ENCODE peak calls at places on chromosomes 3 and 15, in six cellular contexts. One of them, this sample, is unnamed.

GRCh38 chr3:9778102-9778501 is 8.4 kb upstream of the CAMK1 start:
- DNase-seq in PC-9: no peak
- DNase-seq in H9: no peak
- DNase-seq in K562: peak
- DNase-seq in neural crest cell: no peak
- DNase-seq in dorsolateral prefrontal cortex: peak
- DNase-seq in this sample: no peak

GRCh38 chr3:121482651-121483050 is 63.1 kb downstream of the POLQ start:
- DNase-seq in PC-9: peak
- DNase-seq in H9: no peak
- DNase-seq in K562: no peak
- DNase-seq in neural crest cell: no peak
- DNase-seq in dorsolateral prefrontal cortex: no peak
- DNase-seq in this sample: no peak

GRCh38 chr3:13026534-13026933 is 46.7 kb downstream of the IQSEC1 start:
- DNase-seq in PC-9: no peak
- DNase-seq in H9: no peak
- DNase-seq in K562: no peak
- DNase-seq in neural crest cell: no peak
- DNase-seq in dorsolateral prefrontal cortex: no peak
- DNase-seq in this sample: no peak

GRCh38 chr3:33664195-33664594 is 53.9 kb downstream of the CLASP2 start:
- DNase-seq in PC-9: peak
- DNase-seq in H9: no peak
- DNase-seq in K562: no peak
- DNase-seq in neural crest cell: no peak
- DNase-seq in dorsolateral prefrontal cortex: no peak
- DNase-seq in this sample: no peak

GRCh38 chr3:180196658-180197057 is 159.9 kb upstream of the PEX5L start:
- DNase-seq in PC-9: no peak
- DNase-seq in H9: no peak
- DNase-seq in K562: no peak
- DNase-seq in neural crest cell: no peak
- DNase-seq in dorsolateral prefrontal cortex: no peak
- DNase-seq in this sample: no peak

GRCh38 chr15:28919201-28919627 is 33.4 kb downstream of the APBA2 start:
- DNase-seq in PC-9: no peak
- DNase-seq in H9: peak
- DNase-seq in K562: no peak
- DNase-seq in neural crest cell: no peak
- DNase-seq in dorsolateral prefrontal cortex: no peak
- DNase-seq in this sample: no peak

GRCh38 chr15:29556385-29556784 is 265.9 kb downstream of the TJP1 start:
- DNase-seq in PC-9: no peak
- DNase-seq in H9: no peak
- DNase-seq in K562: no peak
- DNase-seq in neural crest cell: no peak
- DNase-seq in dorsolateral prefrontal cortex: no peak
- DNase-seq in this sample: no peak

GRCh38 chr15:40298216-40298935 is 9.4 kb downstream of the PLCB2 start:
- DNase-seq in PC-9: no peak
- DNase-seq in H9: no peak
- DNase-seq in K562: no peak
- DNase-seq in neural crest cell: no peak
- DNase-seq in dorsolateral prefrontal cortex: peak
- DNase-seq in this sample: no peak

GRCh38 chr3:99473321-99473751 is 165.1 kb upstream of the COL8A1 start:
- DNase-seq in PC-9: no peak
- DNase-seq in H9: no peak
- DNase-seq in K562: no peak
- DNase-seq in neural crest cell: no peak
- DNase-seq in dorsolateral prefrontal cortex: no peak
- DNase-seq in this sample: no peak

GRCh38 chr3:132464066-132464465 is 46.8 kb downstream of the DNAJC13 start:
- DNase-seq in PC-9: no peak
- DNase-seq in H9: no peak
- DNase-seq in K562: no peak
- DNase-seq in neural crest cell: no peak
- DNase-seq in dorsolateral prefrontal cortex: no peak
- DNase-seq in this sample: no peak

GRCh38 chr3:112604536-112604935 is 36.4 kb downstream of the CCDC80 start:
- DNase-seq in PC-9: peak
- DNase-seq in H9: no peak
- DNase-seq in K562: no peak
- DNase-seq in neural crest cell: no peak
- DNase-seq in dorsolateral prefrontal cortex: no peak
- DNase-seq in this sample: no peak

GRCh38 chr3:47193871-47194859 is 30.3 kb upstream of the SETD2 start:
- DNase-seq in PC-9: no peak
- DNase-seq in H9: no peak
- DNase-seq in K562: no peak
- DNase-seq in neural crest cell: no peak
- DNase-seq in dorsolateral prefrontal cortex: no peak
- DNase-seq in this sample: no peak

GRCh38 chr3:189298469-189299375 is 127.0 kb downstream of the TPRG1 start:
- DNase-seq in PC-9: peak
- DNase-seq in H9: no peak
- DNase-seq in K562: no peak
- DNase-seq in neural crest cell: no peak
- DNase-seq in dorsolateral prefrontal cortex: no peak
- DNase-seq in this sample: no peak

GRCh38 chr3:50624634-50625033 is 7.7 kb downstream of the MAPKAPK3 start:
- DNase-seq in PC-9: peak
- DNase-seq in H9: peak
- DNase-seq in K562: no peak
- DNase-seq in neural crest cell: no peak
- DNase-seq in dorsolateral prefrontal cortex: no peak
- DNase-seq in this sample: no peak
- TF ChIP-seq CTCF in PC-9: no peak
- TF ChIP-seq CTCF in H9: no peak
- TF ChIP-seq CTCF in K562: no peak
- TF ChIP-seq CTCF in neural crest cell: no peak
- TF ChIP-seq CTCF in dorsolateral prefrontal cortex: no peak
- TF ChIP-seq CTCF in this sample: no peak

GRCh38 chr3:160921020-160921635 is 165.1 kb downstream of the PPM1L start:
- DNase-seq in PC-9: no peak
- DNase-seq in H9: peak
- DNase-seq in K562: peak
- DNase-seq in neural crest cell: peak
- DNase-seq in dorsolateral prefrontal cortex: no peak
- DNase-seq in this sample: no peak
- TF ChIP-seq CTCF in PC-9: peak
- TF ChIP-seq CTCF in H9: peak
- TF ChIP-seq CTCF in K562: peak
- TF ChIP-seq CTCF in neural crest cell: peak
- TF ChIP-seq CTCF in dorsolateral prefrontal cortex: peak
- TF ChIP-seq CTCF in this sample: no peak

GRCh38 chr15:101118615-101119014 is 133.2 kb downstream of the CHSY1 start:
- DNase-seq in PC-9: no peak
- DNase-seq in H9: peak
- DNase-seq in K562: no peak
- DNase-seq in neural crest cell: no peak
- DNase-seq in dorsolateral prefrontal cortex: peak
- DNase-seq in this sample: no peak
- TF ChIP-seq CTCF in PC-9: no peak
- TF ChIP-seq CTCF in H9: peak
- TF ChIP-seq CTCF in K562: no peak
- TF ChIP-seq CTCF in neural crest cell: no peak
- TF ChIP-seq CTCF in dorsolateral prefrontal cortex: no peak
- TF ChIP-seq CTCF in this sample: no peak

DNA sequence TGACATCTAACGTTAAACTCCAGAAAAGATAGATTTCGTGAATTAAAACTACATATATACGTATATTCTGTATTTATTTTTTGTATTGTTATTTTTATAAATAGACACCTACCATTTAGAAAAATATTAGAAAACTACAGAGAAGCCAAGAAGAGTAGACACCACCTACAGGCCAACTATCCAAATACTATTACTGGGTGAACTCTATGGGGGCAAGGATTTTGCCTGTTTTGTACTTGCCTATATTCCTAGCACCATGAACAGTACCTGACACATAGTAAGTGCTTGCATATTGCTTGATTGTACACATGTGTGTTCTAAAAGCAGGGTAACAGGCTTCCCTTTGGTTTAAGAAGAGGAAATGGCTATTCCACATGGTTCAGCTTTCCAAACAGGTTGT is 24.4 kb upstream of the CLEC3B start:
- DNase-seq in PC-9: no peak
- DNase-seq in H9: no peak
- DNase-seq in K562: no peak
- DNase-seq in neural crest cell: no peak
- DNase-seq in dorsolateral prefrontal cortex: no peak
- DNase-seq in this sample: no peak
- TF ChIP-seq CTCF in PC-9: peak
- TF ChIP-seq CTCF in H9: peak
- TF ChIP-seq CTCF in K562: no peak
- TF ChIP-seq CTCF in neural crest cell: peak
- TF ChIP-seq CTCF in dorsolateral prefrontal cortex: no peak
- TF ChIP-seq CTCF in this sample: no peak

DNA sequence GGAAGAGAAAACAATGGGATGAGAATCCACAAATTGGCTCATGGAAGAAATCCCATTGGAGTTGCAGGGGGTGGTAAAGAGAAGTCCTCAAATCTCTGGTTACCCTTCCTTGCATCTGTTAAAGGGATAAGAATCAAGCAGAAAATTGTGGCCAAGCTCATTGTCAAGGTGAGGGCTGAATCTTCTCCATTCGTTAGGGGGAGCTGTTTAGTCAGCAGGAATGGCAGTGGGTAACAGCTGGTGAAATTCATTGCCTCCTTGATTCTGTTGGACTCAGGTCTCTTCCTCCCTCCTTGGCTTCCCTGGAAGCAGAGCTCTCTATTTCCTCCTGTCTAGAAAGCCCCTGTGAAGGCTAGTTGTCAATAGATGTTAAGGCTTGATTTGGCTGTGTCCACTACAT is 343.1 kb upstream of the SEMA6D start:
- DNase-seq in PC-9: no peak
- DNase-seq in H9: peak
- DNase-seq in K562: no peak
- DNase-seq in neural crest cell: no peak
- DNase-seq in dorsolateral prefrontal cortex: no peak
- DNase-seq in this sample: no peak
- TF ChIP-seq CTCF in PC-9: no peak
- TF ChIP-seq CTCF in H9: peak
- TF ChIP-seq CTCF in K562: no peak
- TF ChIP-seq CTCF in neural crest cell: no peak
- TF ChIP-seq CTCF in dorsolateral prefrontal cortex: no peak
- TF ChIP-seq CTCF in this sample: no peak

GRCh38 chr3:28575100-28575747 is 226.6 kb upstream of the AZI2 start:
- DNase-seq in PC-9: no peak
- DNase-seq in H9: peak
- DNase-seq in K562: no peak
- DNase-seq in neural crest cell: peak
- DNase-seq in dorsolateral prefrontal cortex: peak
- DNase-seq in this sample: no peak
- TF ChIP-seq CTCF in PC-9: no peak
- TF ChIP-seq CTCF in H9: no peak
- TF ChIP-seq CTCF in K562: no peak
- TF ChIP-seq CTCF in neural crest cell: no peak
- TF ChIP-seq CTCF in dorsolateral prefrontal cortex: no peak
- TF ChIP-seq CTCF in this sample: no peak

GRCh38 chr3:14549256-14549931 is 9.3 kb upstream of the GRIP2 start:
- DNase-seq in PC-9: no peak
- DNase-seq in H9: no peak
- DNase-seq in K562: peak
- DNase-seq in neural crest cell: no peak
- DNase-seq in dorsolateral prefrontal cortex: no peak
- DNase-seq in this sample: no peak
- TF ChIP-seq CTCF in PC-9: peak
- TF ChIP-seq CTCF in H9: peak
- TF ChIP-seq CTCF in K562: peak
- TF ChIP-seq CTCF in neural crest cell: peak
- TF ChIP-seq CTCF in dorsolateral prefrontal cortex: peak
- TF ChIP-seq CTCF in this sample: no peak

DNA sequence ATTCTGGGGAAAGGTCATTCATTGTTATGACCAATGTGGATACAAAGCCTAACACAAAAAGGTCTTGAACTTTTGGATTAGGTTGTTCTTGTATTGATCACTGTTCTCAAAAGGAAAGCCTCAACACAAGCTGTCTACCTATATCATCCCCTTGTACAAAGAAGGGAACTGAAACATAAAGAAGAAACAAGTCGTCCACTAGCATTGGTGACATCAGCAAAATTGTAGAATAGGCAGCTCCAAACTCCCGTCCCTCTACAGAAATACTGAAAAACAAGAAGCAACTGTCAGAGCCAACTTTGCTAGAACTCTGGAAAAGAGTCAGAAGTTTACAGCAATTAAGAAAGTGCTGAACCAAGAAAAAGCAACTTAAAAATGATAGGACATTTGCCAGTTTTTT is 7.5 kb upstream of the NR1I2 start:
- DNase-seq in PC-9: no peak
- DNase-seq in H9: no peak
- DNase-seq in K562: no peak
- DNase-seq in neural crest cell: no peak
- DNase-seq in dorsolateral prefrontal cortex: no peak
- DNase-seq in this sample: no peak
- TF ChIP-seq CTCF in PC-9: no peak
- TF ChIP-seq CTCF in H9: no peak
- TF ChIP-seq CTCF in K562: no peak
- TF ChIP-seq CTCF in neural crest cell: no peak
- TF ChIP-seq CTCF in dorsolateral prefrontal cortex: no peak
- TF ChIP-seq CTCF in this sample: no peak

GRCh38 chr15:52759969-52760368 is 30.2 kb downstream of the ONECUT1 start:
- DNase-seq in PC-9: no peak
- DNase-seq in H9: no peak
- DNase-seq in K562: no peak
- DNase-seq in neural crest cell: no peak
- DNase-seq in dorsolateral prefrontal cortex: no peak
- DNase-seq in this sample: no peak

GRCh38 chr15:52762621-52763020 is 27.5 kb downstream of the ONECUT1 start:
- DNase-seq in PC-9: no peak
- DNase-seq in H9: no peak
- DNase-seq in K562: no peak
- DNase-seq in neural crest cell: no peak
- DNase-seq in dorsolateral prefrontal cortex: no peak
- DNase-seq in this sample: no peak

GRCh38 chr15:52764731-52765130 is 25.4 kb downstream of the ONECUT1 start:
- DNase-seq in PC-9: no peak
- DNase-seq in H9: no peak
- DNase-seq in K562: no peak
- DNase-seq in neural crest cell: no peak
- DNase-seq in dorsolateral prefrontal cortex: no peak
- DNase-seq in this sample: no peak

GRCh38 chr15:52760562-52760961 is 29.6 kb downstream of the ONECUT1 start:
- DNase-seq in PC-9: no peak
- DNase-seq in H9: no peak
- DNase-seq in K562: no peak
- DNase-seq in neural crest cell: no peak
- DNase-seq in dorsolateral prefrontal cortex: no peak
- DNase-seq in this sample: no peak

GRCh38 chr15:52765779-52766178 is 24.4 kb downstream of the ONECUT1 start:
- DNase-seq in PC-9: no peak
- DNase-seq in H9: no peak
- DNase-seq in K562: no peak
- DNase-seq in neural crest cell: no peak
- DNase-seq in dorsolateral prefrontal cortex: no peak
- DNase-seq in this sample: no peak
- TF ChIP-seq CTCF in PC-9: peak
- TF ChIP-seq CTCF in H9: peak
- TF ChIP-seq CTCF in K562: peak
- TF ChIP-seq CTCF in neural crest cell: peak
- TF ChIP-seq CTCF in dorsolateral prefrontal cortex: peak
- TF ChIP-seq CTCF in this sample: no peak

This sample was measured in omental fat pad.